ENCODE peak calls at places on chromosome 1, in four cellular contexts. One of them, this sample, is unnamed.

GRCh38 chr1:41353744-41354143 is 7.5 kb upstream of the FOXO6 start:
- DNase-seq in tibial artery: no peak
- DNase-seq in heart right ventricle: no peak
- DNase-seq in PC-3: peak
- DNase-seq in this sample: no peak

GRCh38 chr1:224273651-224274050 is 56.3 kb downstream of the NVL start:
- DNase-seq in heart right ventricle: no peak
- DNase-seq in tibial artery: no peak
- DNase-seq in PC-3: peak
- DNase-seq in this sample: no peak

GRCh38 chr1:164641353-164641730 is 82.4 kb downstream of the PBX1 start:
- DNase-seq in heart right ventricle: peak
- DNase-seq in PC-3: no peak
- DNase-seq in tibial artery: peak
- DNase-seq in this sample: no peak

GRCh38 chr1:201222125-201222524 is 31.5 kb downstream of the IGFN1 start:
- DNase-seq in PC-3: no peak
- DNase-seq in tibial artery: no peak
- DNase-seq in heart right ventricle: no peak
- DNase-seq in this sample: no peak

GRCh38 chr1:37794372-37795339 is 1.0 kb downstream of the MANEAL start:
- DNase-seq in tibial artery: no peak
- DNase-seq in heart right ventricle: no peak
- DNase-seq in PC-3: no peak
- DNase-seq in this sample: no peak

GRCh38 chr1:211378844-211379243 is 52.2 kb downstream of the TRAF5 start:
- DNase-seq in heart right ventricle: no peak
- DNase-seq in tibial artery: no peak
- DNase-seq in PC-3: peak
- DNase-seq in this sample: peak

GRCh38 chr1:47623174-47623940 is 185.5 kb downstream of the FOXD2 start:
- DNase-seq in PC-3: no peak
- DNase-seq in tibial artery: no peak
- DNase-seq in heart right ventricle: no peak
- DNase-seq in this sample: no peak

GRCh38 chr1:162987866-162988265 is 81.3 kb upstream of the RGS4 start:
- DNase-seq in PC-3: peak
- DNase-seq in heart right ventricle: no peak
- DNase-seq in tibial artery: no peak
- DNase-seq in this sample: no peak

GRCh38 chr1:46411601-46412341 is 17.7 kb downstream of the FAAH start:
- DNase-seq in PC-3: no peak
- DNase-seq in heart right ventricle: no peak
- DNase-seq in tibial artery: no peak
- DNase-seq in this sample: no peak

GRCh38 chr1:36322085-36322785 is 1.2 kb downstream of the EVA1B start:
- DNase-seq in heart right ventricle: no peak
- DNase-seq in PC-3: no peak
- DNase-seq in tibial artery: no peak
- DNase-seq in this sample: peak
- H3K27ac ChIP-seq in heart right ventricle: peak
- H3K27ac ChIP-seq in PC-3: no peak
- H3K27ac ChIP-seq in tibial artery: peak
- H3K27ac ChIP-seq in this sample: peak

DNA sequence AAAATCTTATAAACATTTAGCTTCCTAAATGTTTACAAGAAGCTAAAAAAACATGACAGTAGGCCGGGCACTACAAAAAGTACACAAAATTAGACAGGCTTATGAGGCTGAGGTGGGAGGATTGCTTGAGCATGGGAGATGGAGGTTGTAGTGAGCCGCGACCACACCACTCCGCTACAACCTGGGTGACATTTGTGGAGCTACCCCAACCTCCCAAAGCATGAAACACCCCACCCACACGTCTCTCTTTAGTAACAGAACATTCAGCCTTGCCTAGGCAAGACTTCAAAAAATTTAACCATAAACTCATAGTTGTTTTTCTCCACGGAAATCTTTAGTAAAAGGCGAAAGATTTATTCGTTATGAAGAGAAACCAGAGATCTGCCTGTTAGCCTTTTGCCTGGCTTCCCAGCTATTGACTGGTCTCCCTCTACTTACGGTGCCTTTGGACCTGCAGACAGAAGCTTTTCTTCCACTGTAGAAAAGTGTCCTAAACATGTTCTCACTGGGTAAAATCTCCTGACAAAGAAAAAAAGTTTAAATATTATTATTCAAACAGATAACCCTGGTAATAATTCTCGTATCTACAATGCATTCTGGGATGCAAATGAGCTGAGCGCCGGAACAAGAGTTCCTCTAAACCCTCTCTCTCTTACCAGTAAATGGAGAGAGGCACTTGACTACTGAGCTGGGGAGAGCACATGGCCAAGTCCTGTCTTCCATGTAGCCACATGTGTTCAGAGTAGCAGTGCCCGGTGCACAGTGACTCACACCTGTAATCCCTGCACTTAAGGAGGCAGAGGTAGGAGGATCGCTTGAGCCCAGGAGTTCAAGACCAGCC is 9.2 kb downstream of the RNU5D-1 start:
- DNase-seq in tibial artery: peak
- DNase-seq in PC-3: peak
- DNase-seq in heart right ventricle: no peak
- DNase-seq in this sample: peak
- H3K4me3 ChIP-seq in tibial artery: peak
- H3K4me3 ChIP-seq in PC-3: no peak
- H3K4me3 ChIP-seq in heart right ventricle: no peak
- H3K4me3 ChIP-seq in this sample: no peak

GRCh38 chr1:216193839-216194443 is 229.3 kb downstream of the USH2A start:
- DNase-seq in heart right ventricle: no peak
- DNase-seq in PC-3: peak
- DNase-seq in tibial artery: no peak
- DNase-seq in this sample: no peak
- TF ChIP-seq CTCF in heart right ventricle: no peak
- TF ChIP-seq CTCF in PC-3: peak
- TF ChIP-seq CTCF in tibial artery: no peak
- TF ChIP-seq CTCF in this sample: no peak

GRCh38 chr1:104028670-104029069 is 279.0 kb downstream of the AMY1C start:
- DNase-seq in heart right ventricle: no peak
- DNase-seq in tibial artery: no peak
- DNase-seq in PC-3: no peak
- DNase-seq in this sample: no peak
- H3K27ac ChIP-seq in heart right ventricle: no peak
- H3K27ac ChIP-seq in tibial artery: no peak
- H3K27ac ChIP-seq in PC-3: no peak
- H3K27ac ChIP-seq in this sample: no peak

GRCh38 chr1:15522551-15522950 is 1.5 kb downstream of the CASP9 start:
- DNase-seq in PC-3: no peak
- DNase-seq in heart right ventricle: no peak
- DNase-seq in tibial artery: no peak
- DNase-seq in this sample: no peak
- H3K4me3 ChIP-seq in PC-3: no peak
- H3K4me3 ChIP-seq in heart right ventricle: no peak
- H3K4me3 ChIP-seq in tibial artery: no peak
- H3K4me3 ChIP-seq in this sample: peak

GRCh38 chr1:10101929-10102328 is 69.2 kb downstream of the UBE4B start:
- DNase-seq in PC-3: no peak
- DNase-seq in tibial artery: no peak
- DNase-seq in heart right ventricle: no peak
- DNase-seq in this sample: no peak
- TF ChIP-seq CTCF in PC-3: peak
- TF ChIP-seq CTCF in tibial artery: no peak
- TF ChIP-seq CTCF in heart right ventricle: no peak
- TF ChIP-seq CTCF in this sample: peak

GRCh38 chr1:27106561-27107323 is 48.2 kb downstream of the SLC9A1 start:
- DNase-seq in PC-3: no peak
- DNase-seq in tibial artery: no peak
- DNase-seq in heart right ventricle: no peak
- DNase-seq in this sample: no peak
- H3K27ac ChIP-seq in PC-3: no peak
- H3K27ac ChIP-seq in tibial artery: no peak
- H3K27ac ChIP-seq in heart right ventricle: no peak
- H3K27ac ChIP-seq in this sample: no peak

DNA sequence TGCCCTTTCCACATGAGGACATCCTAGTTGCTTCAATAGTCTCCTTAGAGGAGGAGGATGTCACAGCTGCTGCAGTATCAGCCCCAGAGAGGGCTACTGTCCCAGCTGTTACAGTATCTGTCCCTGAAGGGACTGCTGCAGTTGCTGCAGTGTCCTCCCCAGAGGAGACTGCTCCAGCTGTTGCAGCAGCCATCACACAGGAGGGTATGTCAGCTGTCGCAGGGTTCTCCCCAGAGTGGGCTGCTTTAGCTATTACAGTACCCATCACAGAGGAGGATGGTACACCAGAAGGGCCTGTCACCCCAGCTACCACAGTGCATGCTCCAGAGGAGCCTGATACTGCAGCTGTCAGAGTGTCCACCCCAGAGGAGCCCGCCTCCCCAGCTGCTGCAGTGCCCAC is 78.5 kb upstream of the BMP8A start:
- DNase-seq in tibial artery: no peak
- DNase-seq in PC-3: no peak
- DNase-seq in heart right ventricle: no peak
- DNase-seq in this sample: no peak
- H3K4me3 ChIP-seq in tibial artery: no peak
- H3K4me3 ChIP-seq in PC-3: no peak
- H3K4me3 ChIP-seq in heart right ventricle: no peak
- H3K4me3 ChIP-seq in this sample: no peak

GRCh38 chr1:226677121-226678020 is 61.7 kb downstream of the ITPKB start:
- DNase-seq in PC-3: peak
- DNase-seq in heart right ventricle: peak
- DNase-seq in tibial artery: peak
- DNase-seq in this sample: peak
- TF ChIP-seq CTCF in PC-3: no peak
- TF ChIP-seq CTCF in heart right ventricle: no peak
- TF ChIP-seq CTCF in tibial artery: no peak
- TF ChIP-seq CTCF in this sample: no peak

GRCh38 chr1:55650449-55650848 is 435.3 kb upstream of the USP24 start:
- DNase-seq in heart right ventricle: no peak
- DNase-seq in PC-3: no peak
- DNase-seq in tibial artery: no peak
- DNase-seq in this sample: peak

DNA sequence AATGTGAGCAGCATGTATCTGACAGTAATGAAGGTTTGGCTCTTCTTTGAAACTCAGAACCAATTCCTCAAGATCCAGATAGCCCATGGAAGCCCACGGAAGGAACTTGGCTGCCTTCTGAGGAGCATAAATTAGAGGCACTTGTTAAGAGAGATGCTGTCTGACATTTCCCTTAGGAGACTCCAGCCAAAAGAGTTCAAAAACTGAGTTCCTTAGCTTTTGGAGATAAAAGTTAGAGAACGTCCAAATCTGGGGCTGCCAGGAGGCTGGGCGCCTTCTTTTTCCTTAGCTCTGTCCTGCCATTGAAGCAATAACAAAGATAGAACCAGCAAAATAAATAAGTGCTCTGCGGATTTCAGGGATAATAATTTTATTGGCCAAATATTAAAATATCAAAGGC is 439.6 kb upstream of the USP24 start:
- DNase-seq in PC-3: no peak
- DNase-seq in tibial artery: no peak
- DNase-seq in heart right ventricle: no peak
- DNase-seq in this sample: no peak
- H3K27ac ChIP-seq in PC-3: no peak
- H3K27ac ChIP-seq in tibial artery: peak
- H3K27ac ChIP-seq in heart right ventricle: no peak
- H3K27ac ChIP-seq in this sample: no peak

This sample was measured in cardiac muscle cell.